ENCODE peak calls at places on chromosomes 1 and 21, in nine cellular contexts. D, A, X, N, E, R, K, B and W are unnamed samples.

GRCh38 chr1:184664042-184664659 is 90.5 kb downstream of the EDEM3 start:
- DNase-seq in A (no peak), N (peak; percentile 89), X (peak; percentile 82), D (no peak), K (peak; percentile 64), R (peak; percentile 64), B (peak; percentile 81), E (peak; percentile 57), W (peak; percentile 32)

GRCh38 chr1:203173566-203173965 is 2.1 kb downstream of the MYBPH start:
- DNase-seq in K (no peak), D (no peak), R (no peak), E (no peak), B (no peak), N (no peak), X (peak; percentile 42), A (no peak), W (no peak)

GRCh38 chr21:28856588-28857250 is 136.0 kb downstream of the LTN1 start:
- DNase-seq in K (no peak), N (peak; percentile 44), D (no peak), R (no peak), B (no peak), A (no peak), X (no peak), E (no peak), W (no peak)

GRCh38 chr1:64915381-64916274 is 50.7 kb downstream of the JAK1 start:
- DNase-seq in R (peak; percentile 80), B (no peak), E (peak; percentile 94), N (no peak), A (no peak), X (no peak), D (no peak), K (peak; percentile 90), W (peak; percentile 61)

GRCh38 chr1:67755619-67756018 is 70.6 kb downstream of the GADD45A start:
- DNase-seq in K (no peak), B (no peak), A (no peak), E (no peak), X (no peak), D (no peak), N (no peak), R (no peak), W (peak; percentile 47)

GRCh38 chr1:89530690-89531089 is 6.1 kb downstream of the LRRC8B start:
- DNase-seq in A (no peak), X (no peak), N (peak; percentile 44), B (no peak), D (no peak), R (no peak), K (no peak), E (no peak), W (no peak)

GRCh38 chr1:6495540-6496359 is 4.3 kb upstream of the PLEKHG5 start:
- DNase-seq in X (no peak), K (no peak), A (no peak), E (no peak), B (no peak), D (no peak), R (no peak), N (peak; percentile 76), W (no peak)

GRCh38 chr1:114854693-114855320 is at the start of gene SYCP1:
- DNase-seq in X (no peak), A (no peak), K (no peak), D (no peak), B (no peak), R (no peak), E (no peak), N (peak; percentile 38), W (no peak)

GRCh38 chr21:42234464-42235241 is 15.7 kb downstream of the ABCG1 start:
- DNase-seq in D (no peak), X (peak; percentile 89), K (no peak), N (peak; percentile 57), E (peak; percentile 45), A (no peak), B (peak; percentile 79), R (peak; percentile 31), W (no peak)

GRCh38 chr1:210878564-210878963 is 255.4 kb downstream of the KCNH1 start:
- DNase-seq in X (no peak), E (no peak), N (no peak), A (no peak), R (no peak), B (no peak), D (no peak), K (no peak), W (no peak)

GRCh38 chr1:210883821-210884220 is 250.1 kb downstream of the KCNH1 start:
- DNase-seq in B (no peak), D (no peak), R (peak; percentile 73), E (peak; percentile 7), K (no peak), X (no peak), N (no peak), A (no peak), W (peak; percentile 73)

DNA sequence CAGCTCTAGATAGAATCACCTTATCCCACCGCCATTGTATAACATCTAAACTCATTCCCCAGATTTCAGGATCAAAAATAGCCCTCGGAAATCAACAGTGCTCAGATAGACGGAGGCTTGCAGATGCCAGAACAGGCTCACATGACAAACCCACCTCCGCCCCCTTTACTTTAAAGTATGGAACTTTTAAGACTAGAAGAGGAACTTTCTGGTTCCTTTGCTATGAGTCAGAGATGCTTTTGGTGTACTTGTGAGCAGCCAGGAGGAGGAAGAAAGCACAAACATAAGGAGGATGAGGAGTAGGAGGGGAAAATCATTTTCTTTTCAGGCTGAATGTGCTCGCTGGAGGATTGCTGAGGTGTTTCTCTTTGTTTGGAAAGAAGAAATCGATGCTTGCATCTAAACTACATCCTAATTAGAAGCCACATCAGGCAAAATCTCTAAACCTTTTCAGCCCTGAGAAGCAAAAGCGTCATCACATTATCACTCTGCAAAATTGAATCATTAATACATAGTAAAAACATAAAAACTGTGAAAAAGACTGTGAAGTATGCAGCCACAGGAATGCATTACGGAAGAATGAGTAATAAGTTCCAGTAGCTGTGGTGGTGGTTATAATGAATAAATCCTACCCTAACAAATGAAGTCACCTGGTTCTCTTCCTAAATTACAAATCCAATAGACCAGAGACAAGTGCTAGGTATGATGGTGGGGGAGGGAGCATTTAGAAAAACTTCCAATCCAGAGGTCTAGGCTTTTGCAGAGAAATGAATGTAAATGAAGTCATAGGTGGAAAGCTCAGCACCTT is 251.3 kb downstream of the KCNH1 start:
- DNase-seq in N (no peak), B (no peak), X (no peak), E (peak; percentile 21), K (no peak), D (no peak), A (no peak), R (peak; percentile 89), W (peak; percentile 48)
- TF ChIP-seq CTCF in N (no peak), B (no peak), X (no peak), E (no peak), K (no peak), D (no peak), A (no peak), R (no peak), W (no peak)

GRCh38 chr21:46038341-46038829 is 56.8 kb downstream of the COL6A1 start:
- DNase-seq in X (no peak), A (no peak), D (no peak), N (no peak), K (no peak), R (no peak), E (no peak), B (no peak), W (no peak)

GRCh38 chr21:46038871-46039397 is 57.4 kb downstream of the COL6A1 start:
- DNase-seq in X (peak; percentile 77), D (no peak), K (peak; percentile 99), A (peak; percentile 67), E (peak; percentile 83), B (no peak), R (peak; percentile 92), N (no peak), W (peak; percentile 50)

GRCh38 chr21:46041183-46041582 is 56.7 kb upstream of the COL6A2 start:
- DNase-seq in N (no peak), X (no peak), B (no peak), A (no peak), R (no peak), E (no peak), D (no peak), K (no peak), W (no peak)

GRCh38 chr21:46040707-46041106 is 57.2 kb upstream of the COL6A2 start:
- DNase-seq in A (no peak), B (no peak), K (peak; percentile 76), D (no peak), E (no peak), X (no peak), N (no peak), R (no peak), W (no peak)

GRCh38 chr21:46039891-46040660 is 57.8 kb upstream of the COL6A2 start:
- DNase-seq in B (no peak), N (no peak), D (no peak), K (no peak), A (no peak), X (no peak), E (no peak), R (no peak), W (no peak)
- TF ChIP-seq CTCF in B (no peak), N (no peak), D (no peak), K (no peak), A (no peak), X (no peak), E (no peak), R (no peak), W (no peak)

GRCh38 chr1:1799716-1800115 is 21.4 kb upstream of the NADK start:
- DNase-seq in R (no peak), E (no peak), N (no peak), B (no peak), A (no peak), K (no peak), D (no peak), X (peak; percentile 10), W (no peak)
- TF ChIP-seq CTCF in R (no peak), E (no peak), N (no peak), B (no peak), A (no peak), K (no peak), D (no peak), X (no peak), W (no peak)

DNA sequence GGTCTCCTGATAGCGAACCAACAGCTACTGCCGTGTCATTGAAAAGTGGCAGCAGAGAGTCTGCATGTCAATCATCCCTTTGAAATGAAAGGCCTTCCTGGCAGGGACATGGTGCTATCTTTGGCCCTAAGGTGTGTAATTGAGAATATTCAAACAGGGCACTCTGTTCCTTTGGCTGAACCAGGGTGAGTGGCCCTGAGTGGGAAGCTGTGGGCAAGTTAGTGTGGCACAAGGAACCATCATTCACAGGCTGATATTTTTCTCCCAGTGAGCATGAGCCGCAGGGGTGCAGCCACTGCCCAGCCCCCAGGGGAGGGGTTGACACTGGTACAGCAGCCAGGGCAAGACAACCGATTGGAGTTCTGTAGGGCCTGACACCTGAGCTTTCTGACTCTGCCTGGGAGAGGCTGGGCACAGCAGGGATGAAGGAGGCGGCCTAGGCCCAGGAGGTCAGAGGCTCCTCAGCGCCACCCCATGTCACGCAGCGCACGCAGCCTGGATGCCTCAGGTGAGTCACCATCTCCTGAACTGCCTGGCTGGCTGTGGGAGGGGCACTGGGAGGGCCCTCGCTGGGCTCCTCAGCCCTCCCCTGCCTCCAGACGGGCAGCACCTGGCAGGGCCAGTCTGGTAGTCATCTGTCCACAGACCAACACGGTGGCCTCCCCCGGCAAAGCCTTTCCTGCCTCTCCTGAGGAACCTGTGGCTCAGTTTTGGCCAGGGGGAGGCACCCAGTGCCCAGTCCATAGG is 13.2 kb downstream of the QSOX1 start:
- DNase-seq in D (no peak), X (peak; percentile 47), E (peak; percentile 22), A (no peak), B (peak; percentile 86), N (peak; percentile 97), K (no peak), R (no peak), W (no peak)
- TF ChIP-seq CTCF in D (no peak), X (no peak), E (no peak), A (no peak), B (no peak), N (peak; percentile 24), K (no peak), R (no peak), W (no peak)